ENCODE peak calls at places on chromosomes 3 and 15, in nine cellular contexts. J is fibroblast of lung, R is A549, O is aorta, Q is kidney, Z is SJSA1, X is tibial artery, I is ovary, C is HCT116. H is an unnamed sample. For H3K4me1 and H3K9me3, the result is how much of the 10 kb centered on the place peaks cover.

GRCh38 chr15:65963911-65964482 is 94.7 kb downstream of the RAB11A start:
- DNase-seq in J (no peak), R (no peak), O (no peak), Q (no peak), Z (no peak), X (no peak), I (no peak), C (no peak), H (no peak)

GRCh38 chr15:51121118-51121517 is 26.4 kb upstream of the TNFAIP8L3 start:
- DNase-seq in J (peak), R (peak), O (peak), Q (no peak), Z (peak), X (peak), I (peak), C (peak), H (no peak)

GRCh38 chr15:49427369-49427768 is 4.3 kb downstream of the FGF7 start:
- DNase-seq in J (no peak), R (no peak), O (no peak), Q (no peak), Z (no peak), X (no peak), I (no peak), C (no peak), H (no peak)

GRCh38 chr15:25739687-25740121 is 123.4 kb downstream of the ATP10A start:
- DNase-seq in J (peak), R (peak), O (no peak), Q (no peak), Z (peak), X (no peak), I (no peak), C (no peak), H (peak)

GRCh38 chr15:66682865-66683264 is 19.2 kb upstream of the SMAD6 start:
- DNase-seq in J (peak), R (no peak), O (no peak), Q (no peak), Z (no peak), X (no peak), I (no peak), C (no peak), H (no peak)

GRCh38 chr3:15794303-15794771 is 3.4 kb downstream of the ANKRD28 start:
- DNase-seq in J (peak), R (peak), O (no peak), Q (no peak), Z (no peak), X (no peak), I (no peak), C (no peak), H (no peak)

GRCh38 chr3:55877703-55878102 is 390.6 kb upstream of the WNT5A start:
- DNase-seq in J (no peak), R (no peak), O (no peak), Q (no peak), Z (no peak), X (no peak), I (no peak), C (no peak), H (no peak)

GRCh38 chr3:158106773-158107461 is 697 bp upstream of the SHOX2 start:
- DNase-seq in J (no peak), R (peak), O (no peak), Q (no peak), Z (no peak), X (peak), I (peak), C (no peak), H (no peak)

GRCh38 chr3:52281980-52282801 is 3.7 kb upstream of the WDR82 start:
- DNase-seq in J (no peak), R (no peak), O (no peak), Q (no peak), Z (no peak), X (no peak), I (peak), C (no peak), H (no peak)

GRCh38 chr3:172355836-172356235 is 92.4 kb downstream of the GHSR start:
- DNase-seq in J (peak), R (peak), O (peak), Q (no peak), Z (peak), X (no peak), I (no peak), C (peak), H (no peak)

DNA sequence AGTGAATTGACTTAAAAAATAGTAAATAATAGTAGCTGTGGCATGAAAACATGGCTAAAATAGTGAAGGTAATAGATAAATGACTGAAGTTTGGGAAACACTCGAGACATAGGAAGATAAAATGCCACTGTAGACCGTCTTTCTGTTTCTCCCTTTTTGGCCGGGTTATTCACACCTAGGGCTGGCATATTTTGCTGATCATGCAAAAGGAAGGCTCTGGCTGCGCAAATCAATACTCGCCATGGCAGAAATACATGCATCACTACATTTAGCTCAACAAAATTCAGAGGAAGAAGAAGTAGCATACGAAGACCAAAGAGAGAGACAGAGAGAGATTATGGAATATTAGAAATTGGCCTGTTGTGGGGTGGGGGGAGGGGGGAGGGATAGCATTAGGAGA is 242.2 kb upstream of the KBTBD8 start:
- DNase-seq in J (no peak), R (no peak), O (no peak), Q (no peak), Z (no peak), X (no peak), I (no peak), C (no peak), H (no peak)
- H3K4me1 ChIP-seq in J (under half), R (under half), O (under half), Q (under half), Z (under half), X (under half), I (under half), C (under half), H (under half)

GRCh38 chr3:3765661-3766060 is 33.6 kb upstream of the LRRN1 start:
- DNase-seq in J (no peak), R (no peak), O (no peak), Q (no peak), Z (no peak), X (no peak), I (no peak), C (no peak), H (no peak)
- H3K9me3 ChIP-seq in J (under half), R (under half), O (under half), Q (under half), Z (under half), X (under half), I (under half), C (under half), H (under half)

GRCh38 chr3:189267981-189268613 is 96.3 kb downstream of the TPRG1 start:
- DNase-seq in J (peak), R (peak), O (no peak), Q (no peak), Z (no peak), X (no peak), I (no peak), C (peak), H (peak)

GRCh38 chr3:189260556-189261493 is 89.1 kb downstream of the TPRG1 start:
- DNase-seq in J (no peak), R (no peak), O (peak), Q (peak), Z (no peak), X (peak), I (no peak), C (no peak), H (no peak)

GRCh38 chr3:189258261-189258660 is 86.5 kb downstream of the TPRG1 start:
- DNase-seq in J (no peak), R (no peak), O (no peak), Q (no peak), Z (no peak), X (no peak), I (no peak), C (no peak), H (no peak)

GRCh38 chr3:189262746-189263145 is 91.0 kb downstream of the TPRG1 start:
- DNase-seq in J (no peak), R (no peak), O (no peak), Q (peak), Z (no peak), X (no peak), I (no peak), C (no peak), H (peak)
- H3K27ac ChIP-seq in J (no peak), R (no peak), O (no peak), Q (no peak), Z (no peak), X (no peak), I (no peak), C (no peak), H (no peak)

GRCh38 chr3:143988306-143988705 is 16.7 kb downstream of the DIPK2A start:
- DNase-seq in J (no peak), R (no peak), O (no peak), Q (no peak), Z (no peak), X (no peak), I (no peak), C (no peak), H (no peak)

DNA sequence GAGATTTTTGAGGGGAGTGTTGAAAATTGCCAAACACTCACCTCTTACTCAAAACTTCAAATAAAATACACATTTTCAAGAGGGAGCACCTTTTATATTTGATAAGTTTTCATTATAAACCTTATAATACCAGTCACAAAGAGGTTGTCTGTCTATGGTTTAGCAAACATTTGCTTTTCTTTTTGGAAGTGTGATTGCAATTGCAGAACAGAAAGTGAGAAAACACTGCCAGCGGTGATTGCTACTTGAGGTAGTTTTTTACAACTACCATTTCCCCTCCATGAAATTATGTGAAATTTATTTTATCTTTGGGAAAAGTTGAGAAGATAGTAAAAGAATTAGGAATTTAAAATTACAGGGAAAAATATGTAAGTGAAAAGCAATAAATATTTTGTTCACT is 20.1 kb downstream of the DIPK2A start:
- DNase-seq in J (no peak), R (no peak), O (no peak), Q (no peak), Z (no peak), X (no peak), I (no peak), C (no peak), H (no peak)
- H3K4me1 ChIP-seq in J (under half), R (under half), O (under half), Q (under half), Z (under half), X (under half), I (under half), C (under half), H (under half)

GRCh38 chr3:82938821-82939328 is 1177.4 kb upstream of the GBE1 start:
- DNase-seq in J (no peak), R (no peak), O (no peak), Q (peak), Z (peak), X (no peak), I (no peak), C (no peak), H (no peak)
- H3K9me3 ChIP-seq in J (under half), R (under half), O (under half), Q (under half), Z (under half), X (under half), I (under half), C (under half), H (under half)